ENCODE peak calls at places on chromosomes 4 and X, in eight cellular contexts. W, X, M, F, L, C, A and Q are unnamed samples.
A peak's percentile ranks its signal among the peaks of the same experiment; 100 is the strongest.

GRCh38 chr4:150283689-150284088 is 205.4 kb downstream of the DCLK2 start:
- DNase-seq in W (no peak), X (peak; percentile 99), F (no peak), M (no peak), A (peak; percentile 81), L (no peak), C (peak; percentile 89), Q (no peak)

GRCh38 chrX:78527263-78527662 is 131.9 kb downstream of the RTL3 start:
- DNase-seq in W (no peak), A (no peak), C (no peak), L (no peak), M (no peak), F (no peak), X (peak; percentile 8), Q (no peak)

GRCh38 chr4:25862411-25863346 is at the start of gene SEL1L3:
- DNase-seq in F (peak; percentile 63), L (peak; percentile 82), C (no peak), A (no peak), M (no peak), X (no peak), W (peak; percentile 20), Q (no peak)

GRCh38 chr4:44629280-44629866 is 22.1 kb downstream of the YIPF7 start:
- DNase-seq in C (peak; percentile 43), F (no peak), X (peak; percentile 43), W (no peak), M (peak; percentile 41), A (peak; percentile 58), L (no peak), Q (peak; percentile 53)

GRCh38 chrX:68113837-68114572 is 319.3 kb downstream of the OPHN1 start:
- DNase-seq in W (no peak), C (no peak), X (no peak), A (no peak), M (no peak), L (no peak), F (no peak), Q (no peak)

GRCh38 chr4:109738104-109738872 is 8.4 kb upstream of the PLA2G12A start:
- DNase-seq in X (no peak), F (no peak), A (no peak), W (no peak), C (no peak), L (no peak), M (no peak), Q (no peak)

GRCh38 chr4:159446266-159446976 is 343.5 kb downstream of the RAPGEF2 start:
- DNase-seq in W (no peak), A (peak; percentile 67), C (peak; percentile 66), L (no peak), F (peak; percentile 44), X (peak; percentile 84), M (peak; percentile 72), Q (no peak)

GRCh38 chr4:108821056-108821925 is 58.4 kb upstream of the ETNPPL start:
- DNase-seq in C (no peak), W (no peak), A (no peak), M (no peak), L (no peak), X (no peak), F (no peak), Q (no peak)

GRCh38 chr4:81084029-81084428 is 53.5 kb downstream of the BMP3 start:
- DNase-seq in X (peak; percentile 72), A (no peak), W (no peak), F (no peak), L (no peak), M (peak; percentile 10), C (peak; percentile 6), Q (no peak)